ENCODE peak calls at places on chromosomes 16 and 17, in six cellular contexts. H, G, D, C, P and Y are unnamed samples.

GRCh38 chr17:65121368-65121767 is 15.8 kb upstream of the RGS9 start:
- DNase-seq in H (no peak), G (no peak), D (no peak), C (no peak), P (no peak), Y (no peak)

GRCh38 chr16:17229131-17229530 is 241.6 kb downstream of the XYLT1 start:
- DNase-seq in H (no peak), G (no peak), D (no peak), C (no peak), P (no peak), Y (no peak)

GRCh38 chr16:31508706-31509523 is 724 bp upstream of the RUSF1 start:
- DNase-seq in H (no peak), G (peak; percentile 53), D (peak; percentile 16), C (no peak), P (no peak), Y (no peak)

GRCh38 chr16:80902306-80903154 is 98.1 kb upstream of the CDYL2 start:
- DNase-seq in H (no peak), G (no peak), D (no peak), C (no peak), P (no peak), Y (no peak)

GRCh38 chr16:50509521-50510341 is 38.5 kb upstream of the NKD1 start:
- DNase-seq in H (no peak), G (no peak), D (no peak), C (peak; percentile 24), P (peak; percentile 46), Y (no peak)

GRCh38 chr17:55567240-55568216 is 56.3 kb upstream of the SMIM36 start:
- DNase-seq in H (no peak), G (no peak), D (no peak), C (no peak), P (no peak), Y (no peak)

GRCh38 chr17:15891348-15891747 is 53.6 kb upstream of the ADORA2B start:
- DNase-seq in H (no peak), G (no peak), D (no peak), C (no peak), P (no peak), Y (no peak)

GRCh38 chr17:39357978-39358377 is 43.4 kb downstream of the FBXL20 start:
- DNase-seq in H (no peak), G (no peak), D (no peak), C (no peak), P (no peak), Y (no peak)

GRCh38 chr16:71424626-71425025 is 17.2 kb downstream of the TLE7 start:
- DNase-seq in H (no peak), G (no peak), D (no peak), C (no peak), P (no peak), Y (no peak)

GRCh38 chr16:85728879-85729278 is 22.0 kb downstream of the C16orf74 start:
- DNase-seq in H (no peak), G (no peak), D (no peak), C (no peak), P (no peak), Y (no peak)
- TF ChIP-seq CTCF in H (peak; percentile 24), G (no peak), D (peak; percentile 25), C (peak; percentile 53), P (peak; percentile 48), Y (no peak)

GRCh38 chr16:87956771-87957279 is 5.6 kb downstream of the BANP start:
- DNase-seq in H (no peak), G (peak; percentile 60), D (no peak), C (peak; percentile 40), P (no peak), Y (no peak)
- TF ChIP-seq CTCF in H (no peak), G (peak; percentile 51), D (peak; percentile 22), C (peak; percentile 71), P (peak; percentile 30), Y (peak; percentile 47)

GRCh38 chr16:34803683-34804416 is 1344.4 kb downstream of the TP53TG3F start:
- DNase-seq in H (no peak), G (no peak), D (no peak), C (no peak), P (no peak), Y (no peak)
- TF ChIP-seq CTCF in H (no peak), G (no peak), D (no peak), C (no peak), P (no peak), Y (no peak)

GRCh38 chr16:527015-527903 is at the start of gene CAPN15:
- DNase-seq in H (peak; percentile 85), G (peak; percentile 67), D (peak; percentile 86), C (peak; percentile 69), P (peak; percentile 69), Y (peak; percentile 90)
- TF ChIP-seq CTCF in H (peak; percentile 27), G (no peak), D (peak; percentile 32), C (no peak), P (no peak), Y (no peak)

GRCh38 chr17:32120086-32120485 is 22.2 kb upstream of the RHOT1 start:
- DNase-seq in H (no peak), G (no peak), D (no peak), C (no peak), P (no peak), Y (no peak)
- TF ChIP-seq CTCF in H (no peak), G (no peak), D (no peak), C (no peak), P (no peak), Y (no peak)

GRCh38 chr16:65069766-65070165 is 52.1 kb downstream of the CDH11 start:
- DNase-seq in H (no peak), G (no peak), D (no peak), C (peak; percentile 32), P (no peak), Y (no peak)

GRCh38 chr16:65066646-65067045 is 55.2 kb downstream of the CDH11 start:
- DNase-seq in H (no peak), G (no peak), D (no peak), C (no peak), P (no peak), Y (no peak)

GRCh38 chr16:65070831-65071230 is 51.0 kb downstream of the CDH11 start:
- DNase-seq in H (no peak), G (peak; percentile 98), D (peak; percentile 11), C (peak; percentile 99), P (peak; percentile 90), Y (no peak)

GRCh38 chr16:65069090-65069489 is 52.8 kb downstream of the CDH11 start:
- DNase-seq in H (no peak), G (peak; percentile 93), D (no peak), C (peak; percentile 63), P (peak; percentile 52), Y (no peak)

GRCh38 chr16:65068151-65068740 is 53.6 kb downstream of the CDH11 start:
- DNase-seq in H (no peak), G (peak; percentile 71), D (no peak), C (peak; percentile 32), P (no peak), Y (no peak)
- TF ChIP-seq CTCF in H (no peak), G (no peak), D (no peak), C (peak; percentile 4), P (no peak), Y (no peak)

GRCh38 chr16:66717112-66717675 is 20.7 kb upstream of the CMTM4 start:
- DNase-seq in H (no peak), G (peak; percentile 86), D (no peak), C (peak; percentile 52), P (peak; percentile 47), Y (peak; percentile 42)
- TF ChIP-seq CTCF in H (peak; percentile 54), G (peak; percentile 62), D (peak; percentile 20), C (peak; percentile 89), P (peak; percentile 63), Y (peak; percentile 42)